ENCODE peak calls at places on chromosomes 3 and 15, in four cellular contexts. R is H9, Z is trophoblast cell, V is H1. H is an unnamed sample. For H3K79me2, the result is how much of the 10 kb centered on the place peaks cover.

GRCh38 chr3:25820372-25820771 is 30.5 kb downstream of the OXSM start:
- DNase-seq in R (peak), V (no peak), Z (peak), H (peak)

GRCh38 chr3:64295594-64295993 is 70.3 kb upstream of the PRICKLE2 start:
- DNase-seq in R (no peak), V (no peak), Z (peak), H (no peak)

GRCh38 chr3:118165413-118165812 is 869.2 kb downstream of the IGSF11 start:
- DNase-seq in Z (no peak), R (no peak), V (no peak), H (no peak)

GRCh38 chr3:68025189-68025588 is 370.8 kb upstream of the SUCLG2 start:
- DNase-seq in R (no peak), Z (no peak), V (no peak), H (no peak)

GRCh38 chr15:74778599-74778970 is 3.3 kb upstream of the CSK start:
- DNase-seq in V (no peak), Z (no peak), R (no peak), H (no peak)

GRCh38 chr15:99708563-99708962 is 24.7 kb downstream of the LYSMD4 start:
- DNase-seq in R (no peak), V (no peak), Z (peak), H (peak)

GRCh38 chr3:52743152-52743551 is 27.6 kb downstream of the NEK4 start:
- DNase-seq in R (no peak), Z (no peak), V (no peak), H (no peak)

GRCh38 chr3:66532160-66532587 is 31.4 kb upstream of the LRIG1 start:
- DNase-seq in R (peak), V (peak), Z (no peak), H (peak)

GRCh38 chr3:79200456-79200855 is 567.3 kb downstream of the ROBO1 start:
- DNase-seq in Z (peak), V (no peak), R (no peak), H (no peak)

GRCh38 chr3:66997560-66998074 is 490 bp upstream of the KBTBD8 start:
- DNase-seq in R (no peak), V (no peak), Z (no peak), H (peak)

GRCh38 chr3:159378391-159378790 is 576.5 kb downstream of the MFSD1 start:
- DNase-seq in Z (no peak), V (no peak), R (no peak), H (no peak)

GRCh38 chr3:60809857-60810256 is 441.4 kb downstream of the FHIT start:
- DNase-seq in R (no peak), Z (peak), V (no peak), H (peak)

GRCh38 chr3:195117978-195118581 is 152.9 kb downstream of the XXYLT1 start:
- DNase-seq in V (no peak), R (no peak), Z (peak), H (peak)

GRCh38 chr3:48561045-48561736 is 2.4 kb downstream of the UCN2 start:
- DNase-seq in R (peak), Z (peak), V (peak), H (peak)

GRCh38 chr3:36476274-36476942 is 96.1 kb downstream of the STAC start:
- DNase-seq in R (no peak), V (no peak), Z (no peak), H (no peak)

GRCh38 chr3:113210608-113211369 is 568 bp upstream of the BOC start:
- DNase-seq in Z (peak), V (peak), R (peak), H (peak)

GRCh38 chr3:38029400-38030125 is at the start of gene PLCD1:
- DNase-seq in Z (peak), V (peak), R (peak), H (peak)

GRCh38 chr15:79209690-79210089 is 72.8 kb upstream of the ANKRD34C start:
- DNase-seq in R (peak), Z (peak), V (peak), H (peak)

GRCh38 chr3:14837864-14838263 is 19.1 kb downstream of the FGD5 start:
- DNase-seq in Z (no peak), R (no peak), V (no peak), H (no peak)

GRCh38 chr3:71074416-71074815 is 509.1 kb downstream of the FOXP1 start:
- DNase-seq in R (no peak), Z (no peak), V (no peak), H (no peak)

GRCh38 chr15:85771781-85772445 is 22.8 kb downstream of the KLHL25 start:
- DNase-seq in R (no peak), V (no peak), Z (no peak), H (no peak)

GRCh38 chr3:128423525-128424147 is 43.1 kb downstream of the DNAJB8 start:
- DNase-seq in R (no peak), Z (peak), V (no peak), H (no peak)

GRCh38 chr3:154050766-154051165 is 70.4 kb upstream of the ARHGEF26 start:
- DNase-seq in V (no peak), Z (no peak), R (no peak), H (peak)

GRCh38 chr3:114451561-114452018 is 157.8 kb downstream of the TIGIT start:
- DNase-seq in Z (no peak), V (no peak), R (no peak), H (no peak)

GRCh38 chr15:42721016-42721415 is 15.9 kb downstream of the CDAN1 start:
- DNase-seq in V (no peak), Z (peak), R (no peak), H (no peak)

GRCh38 chr15:60814855-60815254 is 335.9 kb upstream of the ICE2 start:
- DNase-seq in V (no peak), Z (no peak), R (no peak), H (no peak)
- H3K18ac ChIP-seq in V (no peak), Z (no peak), R (no peak), H (no peak)

DNA sequence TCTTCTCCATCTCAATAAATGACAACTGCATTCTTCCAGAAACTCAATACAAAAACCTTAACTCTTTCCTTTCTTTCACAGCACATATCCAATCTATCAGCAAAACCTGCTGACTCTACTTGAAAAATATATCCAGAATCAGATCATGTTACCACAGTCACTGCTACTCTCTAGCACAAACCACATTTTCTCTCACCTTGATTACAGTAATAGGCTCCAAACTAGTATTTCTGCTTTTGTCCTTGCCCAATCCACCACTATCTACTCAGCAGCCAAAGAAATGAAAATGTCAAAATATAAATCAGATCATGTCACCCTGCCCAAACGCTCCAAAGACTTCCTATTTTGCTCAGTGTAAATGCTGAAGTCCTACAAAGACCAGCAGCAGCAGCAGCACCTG is 15.2 kb downstream of the TMCC1 start:
- DNase-seq in R (no peak), Z (peak), V (no peak), H (no peak)
- H3K79me2 ChIP-seq in R (under half), Z (under half), V (under half), H (under half)

GRCh38 chr3:31167666-31168065 is 273.2 kb upstream of the GADL1 start:
- DNase-seq in R (no peak), Z (peak), V (no peak), H (no peak)
- H3K4ac ChIP-seq in R (no peak), Z (no peak), V (no peak), H (no peak)

GRCh38 chr3:120239644-120240043 is 45.4 kb downstream of the GPR156 start:
- DNase-seq in R (no peak), V (no peak), Z (no peak), H (peak)
- H3K18ac ChIP-seq in R (no peak), V (no peak), Z (no peak), H (no peak)

DNA sequence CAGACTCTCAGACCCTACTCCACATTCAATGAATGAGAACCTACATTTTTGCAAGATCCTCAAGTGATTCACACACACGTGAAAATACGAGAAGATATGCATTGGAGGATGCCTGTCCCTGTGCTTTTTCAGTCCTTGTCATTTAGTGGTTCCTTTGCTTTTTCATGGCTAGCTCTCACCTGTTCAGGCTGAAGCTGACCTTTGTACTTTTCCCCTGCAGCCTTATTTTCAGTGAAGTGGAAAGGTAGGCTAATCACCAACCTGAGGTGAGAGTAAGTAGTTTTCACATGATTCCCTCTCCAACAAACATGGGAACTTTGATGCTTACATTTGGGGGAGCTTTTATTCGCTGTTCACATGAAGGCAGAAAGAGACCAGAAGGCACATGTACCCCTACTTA is 8.3 kb downstream of the ITPR1 start:
- DNase-seq in V (no peak), R (no peak), Z (no peak), H (no peak)
- H3K79me2 ChIP-seq in V (under half), R (under half), Z (under half), H (under half)

GRCh38 chr15:40344631-40345120 is 3.9 kb upstream of the CCDC9B start:
- DNase-seq in Z (peak), V (peak), R (peak), H (peak)

GRCh38 chr15:40345225-40345866 is 4.6 kb upstream of the CCDC9B start:
- DNase-seq in Z (no peak), V (no peak), R (no peak), H (no peak)

GRCh38 chr15:40344217-40344616 is 3.5 kb upstream of the CCDC9B start:
- DNase-seq in Z (no peak), R (no peak), V (no peak), H (no peak)

GRCh38 chr15:40342421-40343313 is 1.9 kb upstream of the CCDC9B start:
- DNase-seq in V (no peak), Z (no peak), R (no peak), H (no peak)

DNA sequence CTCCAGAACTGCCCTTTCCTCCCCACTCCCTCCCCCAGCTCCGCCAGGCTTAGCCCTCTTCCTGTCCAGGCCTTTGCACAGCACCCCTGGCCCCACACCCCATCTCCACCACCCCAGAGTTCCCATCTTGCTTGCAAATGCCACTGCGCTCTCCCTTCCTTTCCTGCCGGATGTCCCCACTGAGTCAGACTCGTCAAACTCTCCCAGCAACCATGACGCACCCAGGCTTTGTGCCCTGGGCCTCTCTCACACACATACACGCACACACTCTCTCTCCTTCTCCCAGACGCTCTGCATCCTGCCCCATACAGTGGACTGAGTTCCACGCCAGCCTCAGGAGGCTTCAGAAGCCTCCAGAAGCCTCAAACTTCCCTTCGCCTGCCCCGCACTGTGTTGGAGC is 2.8 kb upstream of the CCDC9B start:
- DNase-seq in Z (no peak), V (no peak), R (no peak), H (no peak)
- H3K4ac ChIP-seq in Z (no peak), V (no peak), R (no peak), H (no peak)

GRCh38 chr3:13005301-13005700 is 67.9 kb downstream of the IQSEC1 start:
- DNase-seq in R (no peak), V (no peak), Z (no peak), H (no peak)
- H3K18ac ChIP-seq in R (no peak), V (no peak), Z (no peak), H (no peak)